ENCODE peak calls at places on chromosome 17, in six cellular contexts. Z is IMR-90, A is H9, W is H1, Q is mesenchymal stem cell, N is trophoblast cell. X is an unnamed sample.

GRCh38 chr17:82561429-82562035 is 42.0 kb downstream of the FOXK2 start:
- DNase-seq in N (no peak), W (no peak), Q (no peak), A (no peak), Z (no peak), X (no peak)

GRCh38 chr17:14123579-14124278 is 54.4 kb downstream of the COX10 start:
- DNase-seq in Z (no peak), W (no peak), N (no peak), A (no peak), Q (no peak), X (no peak)

GRCh38 chr17:8941520-8941919 is 24.0 kb downstream of the PIK3R5 start:
- DNase-seq in Z (no peak), N (no peak), Q (no peak), A (peak), W (no peak), X (no peak)

GRCh38 chr17:19590912-19591551 is 57.4 kb downstream of the SLC47A1 start:
- DNase-seq in Z (no peak), N (no peak), W (no peak), Q (no peak), A (peak), X (no peak)

GRCh38 chr17:61494325-61495160 is 42.3 kb downstream of the TBX4 start:
- DNase-seq in A (no peak), W (no peak), Q (no peak), N (no peak), Z (no peak), X (no peak)

GRCh38 chr17:78010759-78011158 is 52.3 kb downstream of the TNRC6C start:
- DNase-seq in A (no peak), N (no peak), W (no peak), Z (no peak), Q (no peak), X (no peak)

GRCh38 chr17:8991514-8992285 is 26.2 kb upstream of the PIK3R5 start:
- DNase-seq in Z (peak), Q (peak), N (peak), W (no peak), A (peak), X (peak)

GRCh38 chr17:73261952-73262675 is 434 bp upstream of the CPSF4L start:
- DNase-seq in Z (no peak), W (peak), Q (no peak), N (no peak), A (no peak), X (peak)

GRCh38 chr17:8726477-8726876 is 18.2 kb downstream of the CCDC42 start:
- DNase-seq in W (no peak), N (no peak), Z (no peak), Q (no peak), A (no peak), X (no peak)

GRCh38 chr17:80374732-80375118 is 40.2 kb upstream of the ENDOV start:
- DNase-seq in Q (no peak), W (no peak), Z (no peak), A (no peak), N (no peak), X (no peak)

GRCh38 chr17:48002208-48002919 is 31.5 kb downstream of the CDK5RAP3 start:
- DNase-seq in A (no peak), Q (peak), W (no peak), N (no peak), Z (peak), X (no peak)

GRCh38 chr17:7250655-7251329 is 742 bp downstream of the CTDNEP1 start:
- DNase-seq in Q (peak), W (no peak), A (no peak), Z (no peak), N (no peak), X (no peak)

GRCh38 chr17:7523033-7523432 is 25.8 kb upstream of the TNFSF12 start:
- DNase-seq in A (peak), Q (no peak), Z (no peak), N (no peak), W (peak), X (no peak)

GRCh38 chr17:34167359-34167758 is 87.7 kb upstream of the CCL2 start:
- DNase-seq in N (no peak), A (no peak), W (no peak), Z (peak), Q (no peak), X (no peak)

GRCh38 chr17:72602517-72603345 is 481.9 kb downstream of the SOX9 start:
- DNase-seq in A (peak), Q (no peak), W (peak), N (no peak), Z (peak), X (peak)

GRCh38 chr17:39676198-39676819 is 8.1 kb downstream of the PNMT start:
- DNase-seq in Q (no peak), Z (no peak), W (no peak), N (no peak), A (no peak), X (no peak)

GRCh38 chr17:67865438-67865837 is 40.1 kb downstream of the BPTF start:
- DNase-seq in N (no peak), A (no peak), W (no peak), Q (peak), Z (peak), X (no peak)

GRCh38 chr17:4972752-4973151 is 5.1 kb upstream of the SPAG7 start:
- DNase-seq in A (peak), N (no peak), Z (no peak), W (no peak), Q (no peak), X (no peak)

GRCh38 chr17:40415390-40415789 is 2.3 kb downstream of the TOP2A start:
- DNase-seq in Z (peak), Q (peak), W (no peak), N (no peak), A (no peak), X (no peak)

GRCh38 chr17:15886804-15887203 is 58.1 kb upstream of the ADORA2B start:
- DNase-seq in Z (no peak), N (no peak), A (no peak), Q (no peak), W (no peak), X (no peak)

GRCh38 chr17:44972953-44973352 is 4.8 kb upstream of the C1QL1 start:
- DNase-seq in A (no peak), Z (peak), W (no peak), N (no peak), Q (no peak), X (no peak)

GRCh38 chr17:82929011-82929622 is 89.3 kb upstream of the ZNF750 start:
- DNase-seq in A (no peak), Z (no peak), W (no peak), N (no peak), Q (no peak), X (no peak)

GRCh38 chr17:39828443-39828842 is 35.7 kb downstream of the IKZF3 start:
- DNase-seq in Q (no peak), A (no peak), W (no peak), Z (no peak), N (no peak), X (no peak)

GRCh38 chr17:60773552-60773951 is 95.9 kb downstream of the BCAS3 start:
- DNase-seq in W (no peak), N (no peak), Q (no peak), Z (no peak), A (no peak), X (no peak)

GRCh38 chr17:74860229-74860998 is 729 bp upstream of the GRIN2C start:
- DNase-seq in W (no peak), Q (no peak), N (no peak), A (peak), Z (no peak), X (no peak)

GRCh38 chr17:2468270-2468669 is 43.4 kb downstream of the METTL16 start:
- DNase-seq in N (no peak), A (no peak), W (no peak), Q (peak), Z (peak), X (no peak)

GRCh38 chr17:76080934-76081287 is 1.9 kb downstream of the ZACN start:
- DNase-seq in Z (no peak), Q (no peak), N (no peak), W (no peak), A (no peak), X (no peak)

GRCh38 chr17:7315570-7316243 is 547 bp upstream of the GPS2 start:
- DNase-seq in A (no peak), N (no peak), Q (no peak), Z (no peak), W (no peak), X (no peak)

GRCh38 chr17:68759002-68759342 is 157.8 kb upstream of the FAM20A start:
- DNase-seq in Q (no peak), W (no peak), Z (no peak), A (no peak), N (no peak), X (no peak)

GRCh38 chr17:62981933-62982332 is 15.9 kb downstream of the TANC2 start:
- DNase-seq in W (no peak), Z (peak), A (no peak), N (no peak), Q (peak), X (no peak)

GRCh38 chr17:2394775-2395191 is 6.1 kb downstream of the MNT start:
- DNase-seq in Z (no peak), N (no peak), A (peak), Q (no peak), W (no peak), X (no peak)

GRCh38 chr17:57948555-57949420 is 6.4 kb downstream of the CUEDC1 start:
- DNase-seq in Z (peak), A (no peak), N (peak), Q (peak), W (no peak), X (no peak)

GRCh38 chr17:63598284-63598683 is 2.4 kb upstream of the TACO1 start:
- DNase-seq in N (no peak), A (no peak), Z (no peak), W (no peak), Q (no peak), X (no peak)

GRCh38 chr17:52536466-52536865 is 378.0 kb upstream of the CA10 start:
- DNase-seq in W (no peak), A (no peak), N (no peak), Z (no peak), Q (no peak), X (no peak)

GRCh38 chr17:52027081-52027480 is 131.4 kb downstream of the CA10 start:
- DNase-seq in Q (no peak), N (no peak), Z (no peak), A (peak), W (no peak), X (no peak)

GRCh38 chr17:31674305-31674704 is 184.7 kb downstream of the COPRS start:
- DNase-seq in Z (peak), W (no peak), Q (no peak), N (no peak), A (no peak), X (no peak)

GRCh38 chr17:428414-428813 is 75.8 kb upstream of the RPH3AL start:
- DNase-seq in W (no peak), A (no peak), N (no peak), Z (no peak), Q (no peak), X (no peak)
- H4K91ac ChIP-seq in W (no peak), A (no peak), N (no peak), Z (no peak), Q (no peak), X (no peak)

GRCh38 chr17:55563363-55563762 is 52.1 kb upstream of the SMIM36 start:
- DNase-seq in A (no peak), Q (no peak), W (no peak), N (no peak), Z (no peak), X (no peak)

GRCh38 chr17:55555772-55556171 is 44.5 kb upstream of the SMIM36 start:
- DNase-seq in W (no peak), A (no peak), N (no peak), Q (no peak), Z (no peak), X (no peak)

GRCh38 chr17:55564077-55564476 is 52.8 kb upstream of the SMIM36 start:
- DNase-seq in N (no peak), W (no peak), Q (no peak), A (no peak), Z (no peak), X (no peak)

GRCh38 chr17:55561973-55562495 is 50.8 kb upstream of the SMIM36 start:
- DNase-seq in Q (no peak), A (no peak), N (no peak), Z (no peak), W (no peak), X (no peak)

DNA sequence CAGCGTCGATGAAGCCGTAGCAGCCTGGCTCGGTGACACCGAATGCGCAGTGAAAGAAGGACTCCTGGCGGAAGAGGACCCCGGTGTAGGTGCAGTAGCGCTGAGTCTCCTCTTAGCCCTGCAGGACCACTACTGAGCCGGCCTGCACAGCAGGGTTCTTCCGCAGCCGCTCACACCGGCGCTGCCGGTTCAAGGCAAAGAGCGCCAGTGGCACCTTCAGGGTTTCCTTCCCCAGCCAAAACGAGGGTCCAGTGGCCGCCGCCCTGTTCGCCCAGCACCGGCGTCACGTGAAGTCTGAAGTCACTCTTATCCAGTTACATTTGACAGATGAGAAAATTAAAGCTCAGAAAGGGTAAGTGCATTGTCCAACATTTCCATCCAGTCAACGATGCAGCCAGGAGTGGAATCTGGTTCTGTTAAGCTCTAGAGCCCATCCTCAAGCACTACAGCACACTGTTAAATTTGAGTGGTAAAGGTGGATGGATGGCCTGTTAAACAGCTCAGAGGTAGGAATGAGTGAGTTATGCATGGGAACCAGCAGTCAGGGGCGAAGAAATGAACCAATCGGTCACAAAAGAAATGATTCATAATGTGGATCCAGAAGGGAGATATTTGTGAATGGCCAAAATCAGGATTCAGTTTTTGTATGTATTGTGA is 50.2 kb upstream of the SMIM36 start:
- DNase-seq in Q (no peak), W (no peak), A (no peak), N (no peak), Z (no peak), X (no peak)
- H3K4ac ChIP-seq in Q (no peak), W (no peak), A (no peak), N (no peak), Z (no peak), X (no peak)

GRCh38 chr17:54882371-54882770 is 18.3 kb upstream of the TOM1L1 start:
- DNase-seq in N (no peak), Q (no peak), W (no peak), Z (no peak), A (no peak), X (no peak)
- H4K91ac ChIP-seq in N (no peak), Q (no peak), W (no peak), Z (no peak), A (no peak), X (no peak)

GRCh38 chr17:21275047-21275578 is 9.4 kb upstream of the MAP2K3 start:
- DNase-seq in Q (no peak), W (no peak), Z (no peak), A (no peak), N (no peak), X (no peak)
- H3K4ac ChIP-seq in Q (peak), W (no peak), Z (peak), A (no peak), N (no peak), X (no peak)

DNA sequence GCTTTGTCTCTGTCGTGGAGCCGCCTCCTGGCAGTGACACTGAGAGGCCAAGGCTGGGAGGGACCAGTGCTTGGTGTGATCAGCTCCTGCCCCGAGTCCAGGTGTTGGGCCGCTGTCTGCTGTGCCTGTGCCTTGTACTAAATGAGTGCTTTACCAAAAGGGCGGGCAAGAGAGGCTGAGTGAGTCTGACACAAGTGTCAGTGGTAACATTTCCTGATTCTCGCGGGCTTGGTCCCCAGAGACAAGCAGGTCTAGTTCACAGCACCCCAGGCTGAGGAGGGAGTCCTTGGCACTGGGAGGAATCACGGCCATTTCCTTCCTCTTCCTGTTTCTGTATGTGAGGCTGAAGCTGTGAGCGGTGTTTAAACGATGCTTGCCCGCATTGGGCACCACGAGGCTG is 30.2 kb downstream of the PLD6 start:
- DNase-seq in Q (no peak), A (no peak), Z (no peak), W (no peak), N (no peak), X (no peak)
- H4K91ac ChIP-seq in Q (no peak), A (no peak), Z (no peak), W (no peak), N (no peak), X (no peak)

DNA sequence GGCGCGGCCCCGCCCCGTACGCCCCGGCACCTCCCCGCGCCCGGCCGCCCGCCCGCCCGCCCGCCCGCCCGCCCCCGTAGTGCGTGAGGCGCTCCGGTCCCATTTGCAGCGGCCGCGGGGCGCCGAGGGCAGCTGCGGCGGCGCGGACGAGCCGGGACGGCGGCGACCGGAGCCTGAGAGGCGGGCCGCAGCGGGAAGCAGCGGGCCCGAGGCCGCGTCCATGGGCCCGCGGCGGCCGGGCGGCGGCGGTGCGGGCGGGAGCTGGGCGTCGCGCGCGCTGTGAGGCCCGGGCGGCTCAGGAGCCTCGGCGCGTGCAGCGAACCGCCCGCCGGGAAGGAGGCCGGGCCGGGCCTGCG is at the start of gene MPRIP:
- DNase-seq in A (no peak), W (no peak), N (no peak), Z (no peak), Q (no peak), X (no peak)
- H3K4ac ChIP-seq in A (no peak), W (no peak), N (peak), Z (peak), Q (peak), X (no peak)

X was measured in neuronal stem cell.